ENCODE peak calls at places on chromosome 10, in ten cellular contexts. One of them, this sample, is unnamed.

GRCh38 chr10:50937230-50937907 is 51.9 kb upstream of the A1CF start:
- DNase-seq in HL-60: no peak
- DNase-seq in HCT116: peak
- DNase-seq in stomach: no peak
- DNase-seq in transverse colon: no peak
- DNase-seq in suprapubic skin: no peak
- DNase-seq in K562: no peak
- DNase-seq in endothelial cell of umbilical vein: peak
- DNase-seq in spleen: no peak
- DNase-seq in GM12878: no peak
- DNase-seq in this sample: no peak

GRCh38 chr10:14365231-14365744 is 34.6 kb upstream of the FRMD4A start:
- DNase-seq in HL-60: no peak
- DNase-seq in HCT116: no peak
- DNase-seq in stomach: no peak
- DNase-seq in transverse colon: no peak
- DNase-seq in suprapubic skin: no peak
- DNase-seq in K562: no peak
- DNase-seq in endothelial cell of umbilical vein: no peak
- DNase-seq in spleen: no peak
- DNase-seq in GM12878: no peak
- DNase-seq in this sample: no peak

GRCh38 chr10:30645340-30645827 is 15.8 kb upstream of the LYZL2 start:
- DNase-seq in HL-60: no peak
- DNase-seq in HCT116: peak
- DNase-seq in stomach: no peak
- DNase-seq in transverse colon: no peak
- DNase-seq in suprapubic skin: no peak
- DNase-seq in K562: no peak
- DNase-seq in endothelial cell of umbilical vein: peak
- DNase-seq in spleen: no peak
- DNase-seq in GM12878: no peak
- DNase-seq in this sample: no peak

GRCh38 chr10:81915517-81915916 is 40.5 kb downstream of the NRG3 start:
- DNase-seq in HL-60: no peak
- DNase-seq in HCT116: no peak
- DNase-seq in stomach: no peak
- DNase-seq in transverse colon: no peak
- DNase-seq in suprapubic skin: no peak
- DNase-seq in K562: no peak
- DNase-seq in endothelial cell of umbilical vein: no peak
- DNase-seq in spleen: no peak
- DNase-seq in GM12878: no peak
- DNase-seq in this sample: no peak

GRCh38 chr10:124339951-124340760 is 78.6 kb downstream of the OAT start:
- DNase-seq in HL-60: no peak
- DNase-seq in HCT116: no peak
- DNase-seq in stomach: peak
- DNase-seq in transverse colon: no peak
- DNase-seq in suprapubic skin: no peak
- DNase-seq in K562: no peak
- DNase-seq in endothelial cell of umbilical vein: peak
- DNase-seq in spleen: peak
- DNase-seq in GM12878: no peak
- DNase-seq in this sample: no peak

GRCh38 chr10:33661580-33662269 is 327.3 kb upstream of the NRP1 start:
- DNase-seq in HL-60: peak
- DNase-seq in HCT116: no peak
- DNase-seq in stomach: peak
- DNase-seq in transverse colon: peak
- DNase-seq in suprapubic skin: peak
- DNase-seq in K562: no peak
- DNase-seq in endothelial cell of umbilical vein: peak
- DNase-seq in spleen: peak
- DNase-seq in GM12878: no peak
- DNase-seq in this sample: peak

GRCh38 chr10:63628526-63629362 is 107.5 kb downstream of the REEP3 start:
- DNase-seq in HL-60: peak
- DNase-seq in HCT116: peak
- DNase-seq in stomach: peak
- DNase-seq in transverse colon: peak
- DNase-seq in suprapubic skin: peak
- DNase-seq in K562: peak
- DNase-seq in endothelial cell of umbilical vein: peak
- DNase-seq in spleen: no peak
- DNase-seq in GM12878: peak
- DNase-seq in this sample: no peak

GRCh38 chr10:25972631-25973030 is 38.6 kb downstream of the MYO3A start:
- DNase-seq in HL-60: no peak
- DNase-seq in HCT116: no peak
- DNase-seq in stomach: no peak
- DNase-seq in transverse colon: no peak
- DNase-seq in suprapubic skin: no peak
- DNase-seq in K562: no peak
- DNase-seq in endothelial cell of umbilical vein: no peak
- DNase-seq in spleen: no peak
- DNase-seq in GM12878: no peak
- DNase-seq in this sample: no peak

GRCh38 chr10:52653510-52653909 is 119.1 kb downstream of the MBL2 start:
- DNase-seq in HL-60: no peak
- DNase-seq in HCT116: no peak
- DNase-seq in stomach: no peak
- DNase-seq in transverse colon: no peak
- DNase-seq in suprapubic skin: no peak
- DNase-seq in K562: no peak
- DNase-seq in endothelial cell of umbilical vein: no peak
- DNase-seq in spleen: no peak
- DNase-seq in GM12878: no peak
- DNase-seq in this sample: no peak

GRCh38 chr10:81428456-81429134 is 446.4 kb upstream of the NRG3 start:
- DNase-seq in HL-60: no peak
- DNase-seq in HCT116: no peak
- DNase-seq in stomach: no peak
- DNase-seq in transverse colon: no peak
- DNase-seq in suprapubic skin: no peak
- DNase-seq in K562: no peak
- DNase-seq in endothelial cell of umbilical vein: no peak
- DNase-seq in spleen: no peak
- DNase-seq in GM12878: no peak
- DNase-seq in this sample: no peak

GRCh38 chr10:101934911-101935310 is 91.3 kb upstream of the KCNIP2 start:
- DNase-seq in HL-60: no peak
- DNase-seq in HCT116: no peak
- DNase-seq in stomach: no peak
- DNase-seq in transverse colon: no peak
- DNase-seq in suprapubic skin: no peak
- DNase-seq in K562: no peak
- DNase-seq in endothelial cell of umbilical vein: no peak
- DNase-seq in spleen: no peak
- DNase-seq in GM12878: no peak
- DNase-seq in this sample: no peak

GRCh38 chr10:6840093-6840763 is 260.2 kb upstream of the PRKCQ start:
- DNase-seq in HL-60: peak
- DNase-seq in HCT116: no peak
- DNase-seq in stomach: no peak
- DNase-seq in transverse colon: no peak
- DNase-seq in suprapubic skin: no peak
- DNase-seq in K562: no peak
- DNase-seq in endothelial cell of umbilical vein: no peak
- DNase-seq in spleen: no peak
- DNase-seq in GM12878: no peak
- DNase-seq in this sample: no peak

GRCh38 chr10:118504044-118504944 is 91.2 kb downstream of the PRLHR start:
- DNase-seq in HL-60: peak
- DNase-seq in HCT116: peak
- DNase-seq in stomach: no peak
- DNase-seq in transverse colon: no peak
- DNase-seq in suprapubic skin: no peak
- DNase-seq in K562: peak
- DNase-seq in endothelial cell of umbilical vein: no peak
- DNase-seq in spleen: no peak
- DNase-seq in GM12878: no peak
- DNase-seq in this sample: no peak

GRCh38 chr10:124573726-124574455 is 112.3 kb downstream of the LHPP start:
- DNase-seq in HL-60: no peak
- DNase-seq in HCT116: no peak
- DNase-seq in stomach: no peak
- DNase-seq in transverse colon: no peak
- DNase-seq in suprapubic skin: no peak
- DNase-seq in K562: no peak
- DNase-seq in endothelial cell of umbilical vein: no peak
- DNase-seq in spleen: peak
- DNase-seq in GM12878: no peak
- DNase-seq in this sample: no peak

GRCh38 chr10:127855976-127856375 is 36.8 kb downstream of the CLRN3 start:
- DNase-seq in HL-60: no peak
- DNase-seq in HCT116: no peak
- DNase-seq in stomach: no peak
- DNase-seq in transverse colon: no peak
- DNase-seq in suprapubic skin: no peak
- DNase-seq in K562: no peak
- DNase-seq in endothelial cell of umbilical vein: no peak
- DNase-seq in spleen: no peak
- DNase-seq in GM12878: no peak
- DNase-seq in this sample: no peak

GRCh38 chr10:132690401-132690800 is 95.5 kb downstream of the NKX6-2 start:
- DNase-seq in HL-60: no peak
- DNase-seq in HCT116: no peak
- DNase-seq in stomach: no peak
- DNase-seq in transverse colon: no peak
- DNase-seq in suprapubic skin: peak
- DNase-seq in K562: no peak
- DNase-seq in endothelial cell of umbilical vein: no peak
- DNase-seq in spleen: peak
- DNase-seq in GM12878: no peak
- DNase-seq in this sample: no peak

GRCh38 chr10:11205026-11205772 is 187.5 kb downstream of the CELF2 start:
- DNase-seq in HL-60: no peak
- DNase-seq in HCT116: no peak
- DNase-seq in stomach: no peak
- DNase-seq in transverse colon: no peak
- DNase-seq in suprapubic skin: no peak
- DNase-seq in K562: no peak
- DNase-seq in endothelial cell of umbilical vein: peak
- DNase-seq in spleen: no peak
- DNase-seq in GM12878: no peak
- DNase-seq in this sample: no peak

GRCh38 chr10:110410329-110411046 is 87.2 kb upstream of the DUSP5 start:
- DNase-seq in HL-60: no peak
- DNase-seq in HCT116: peak
- DNase-seq in stomach: peak
- DNase-seq in transverse colon: peak
- DNase-seq in suprapubic skin: no peak
- DNase-seq in K562: peak
- DNase-seq in endothelial cell of umbilical vein: peak
- DNase-seq in spleen: no peak
- DNase-seq in GM12878: no peak
- DNase-seq in this sample: no peak

GRCh38 chr10:24526085-24526649 is 197.5 kb downstream of the ARHGAP21 start:
- DNase-seq in HL-60: no peak
- DNase-seq in HCT116: no peak
- DNase-seq in stomach: no peak
- DNase-seq in transverse colon: no peak
- DNase-seq in suprapubic skin: no peak
- DNase-seq in K562: no peak
- DNase-seq in endothelial cell of umbilical vein: no peak
- DNase-seq in spleen: no peak
- DNase-seq in GM12878: no peak
- DNase-seq in this sample: no peak

GRCh38 chr10:78038791-78039547 is 5.3 kb downstream of the RPS24 start:
- DNase-seq in HL-60: no peak
- DNase-seq in HCT116: no peak
- DNase-seq in stomach: no peak
- DNase-seq in transverse colon: no peak
- DNase-seq in suprapubic skin: no peak
- DNase-seq in K562: no peak
- DNase-seq in endothelial cell of umbilical vein: no peak
- DNase-seq in spleen: no peak
- DNase-seq in GM12878: no peak
- DNase-seq in this sample: no peak
- TF ChIP-seq POLR2AphosphoS5 in HL-60: no peak
- TF ChIP-seq POLR2AphosphoS5 in HCT116: peak
- TF ChIP-seq POLR2AphosphoS5 in stomach: no peak
- TF ChIP-seq POLR2AphosphoS5 in transverse colon: no peak
- TF ChIP-seq POLR2AphosphoS5 in suprapubic skin: no peak
- TF ChIP-seq POLR2AphosphoS5 in K562: no peak
- TF ChIP-seq POLR2AphosphoS5 in endothelial cell of umbilical vein: no peak
- TF ChIP-seq POLR2AphosphoS5 in spleen: no peak
- TF ChIP-seq POLR2AphosphoS5 in GM12878: no peak
- TF ChIP-seq POLR2AphosphoS5 in this sample: no peak

GRCh38 chr10:79318369-79318768 is 28.9 kb upstream of the PPIF start:
- DNase-seq in HL-60: no peak
- DNase-seq in HCT116: no peak
- DNase-seq in stomach: no peak
- DNase-seq in transverse colon: no peak
- DNase-seq in suprapubic skin: no peak
- DNase-seq in K562: no peak
- DNase-seq in endothelial cell of umbilical vein: no peak
- DNase-seq in spleen: peak
- DNase-seq in GM12878: no peak
- DNase-seq in this sample: no peak
- H3K27ac ChIP-seq in HL-60: no peak
- H3K27ac ChIP-seq in HCT116: peak
- H3K27ac ChIP-seq in stomach: no peak
- H3K27ac ChIP-seq in transverse colon: no peak
- H3K27ac ChIP-seq in suprapubic skin: no peak
- H3K27ac ChIP-seq in K562: no peak
- H3K27ac ChIP-seq in endothelial cell of umbilical vein: no peak
- H3K27ac ChIP-seq in spleen: peak
- H3K27ac ChIP-seq in GM12878: peak
- H3K27ac ChIP-seq in this sample: no peak

GRCh38 chr10:931326-932318 is at the start of gene LARP4B:
- DNase-seq in HL-60: peak
- DNase-seq in HCT116: peak
- DNase-seq in stomach: peak
- DNase-seq in transverse colon: peak
- DNase-seq in suprapubic skin: peak
- DNase-seq in K562: peak
- DNase-seq in endothelial cell of umbilical vein: peak
- DNase-seq in spleen: peak
- DNase-seq in GM12878: peak
- DNase-seq in this sample: peak
- TF ChIP-seq POLR2AphosphoS5 in HL-60: no peak
- TF ChIP-seq POLR2AphosphoS5 in HCT116: peak
- TF ChIP-seq POLR2AphosphoS5 in stomach: peak
- TF ChIP-seq POLR2AphosphoS5 in transverse colon: peak
- TF ChIP-seq POLR2AphosphoS5 in suprapubic skin: peak
- TF ChIP-seq POLR2AphosphoS5 in K562: peak
- TF ChIP-seq POLR2AphosphoS5 in endothelial cell of umbilical vein: peak
- TF ChIP-seq POLR2AphosphoS5 in spleen: peak
- TF ChIP-seq POLR2AphosphoS5 in GM12878: peak
- TF ChIP-seq POLR2AphosphoS5 in this sample: peak

DNA sequence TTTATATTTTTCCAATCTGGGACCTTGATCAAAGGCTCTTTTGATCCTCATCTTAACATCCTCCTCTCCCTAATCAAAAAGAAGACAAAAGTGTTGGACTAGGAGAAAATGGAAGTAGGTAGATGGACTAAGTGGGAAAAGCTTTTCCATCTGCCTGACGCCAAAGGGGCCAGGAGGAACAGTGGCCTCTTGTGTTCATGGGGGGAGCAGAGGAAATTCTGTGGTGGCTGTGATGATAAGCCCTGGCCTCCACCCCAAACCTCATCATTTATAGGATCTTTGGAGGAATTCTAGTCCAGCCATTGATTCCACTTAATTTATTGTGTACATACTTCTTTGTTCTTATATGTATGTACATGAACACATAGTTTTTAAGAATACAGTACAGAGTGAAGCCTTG is 21.7 kb downstream of the ZNF365 start:
- DNase-seq in HL-60: no peak
- DNase-seq in HCT116: no peak
- DNase-seq in stomach: no peak
- DNase-seq in transverse colon: no peak
- DNase-seq in suprapubic skin: no peak
- DNase-seq in K562: no peak
- DNase-seq in endothelial cell of umbilical vein: no peak
- DNase-seq in spleen: no peak
- DNase-seq in GM12878: no peak
- DNase-seq in this sample: no peak
- H3K27ac ChIP-seq in HL-60: no peak
- H3K27ac ChIP-seq in HCT116: no peak
- H3K27ac ChIP-seq in stomach: no peak
- H3K27ac ChIP-seq in transverse colon: no peak
- H3K27ac ChIP-seq in suprapubic skin: no peak
- H3K27ac ChIP-seq in K562: no peak
- H3K27ac ChIP-seq in endothelial cell of umbilical vein: no peak
- H3K27ac ChIP-seq in spleen: no peak
- H3K27ac ChIP-seq in GM12878: no peak
- H3K27ac ChIP-seq in this sample: no peak

This sample was measured in SK-N-MC.